ENCODE peak calls at places on chromosomes 1 and 21, in eight cellular contexts. O is neural crest cell, C is glutamatergic neuron, I is adrenal gland, Z is body of pancreas, U is progenitor cell of endocrine pancreas, J is AG09309, V is A673. L is an unnamed sample.

GRCh38 chr1:18581420-18581880 is 49.2 kb upstream of the PAX7 start:
- DNase-seq in O (peak), C (peak), I (peak), Z (peak), U (peak), J (no peak), V (peak), L (peak)

GRCh38 chr21:42649122-42650032 is 4.0 kb upstream of the PDE9A start:
- DNase-seq in O (no peak), C (peak), I (no peak), Z (no peak), U (no peak), J (no peak), V (no peak), L (peak)

GRCh38 chr1:60541831-60542532 is 468.4 kb upstream of the C1orf87 start:
- DNase-seq in O (no peak), C (no peak), I (no peak), Z (no peak), U (no peak), J (no peak), V (peak), L (no peak)

GRCh38 chr1:76142771-76143540 is 68.4 kb downstream of the ST6GALNAC3 start:
- DNase-seq in O (no peak), C (no peak), I (peak), Z (no peak), U (no peak), J (no peak), V (no peak), L (no peak)

GRCh38 chr1:224497714-224498573 is 63.3 kb upstream of the WDR26 start:
- DNase-seq in O (no peak), C (peak), I (peak), Z (peak), U (no peak), J (no peak), V (peak), L (no peak)

GRCh38 chr1:68331117-68331865 is 99.0 kb upstream of the WLS start:
- DNase-seq in O (no peak), C (no peak), I (no peak), Z (no peak), U (no peak), J (peak), V (peak), L (no peak)

GRCh38 chr1:17669866-17670451 is 85.2 kb upstream of the ACTL8 start:
- DNase-seq in O (no peak), C (no peak), I (no peak), Z (no peak), U (no peak), J (no peak), V (no peak), L (peak)

GRCh38 chr1:17874231-17874630 is 119.1 kb downstream of the ACTL8 start:
- DNase-seq in O (no peak), C (no peak), I (no peak), Z (no peak), U (no peak), J (peak), V (no peak), L (no peak)

GRCh38 chr21:38219049-38219628 is 37.7 kb upstream of the KCNJ15 start:
- DNase-seq in O (peak), C (peak), I (peak), Z (peak), U (peak), J (peak), V (peak), L (no peak)

DNA sequence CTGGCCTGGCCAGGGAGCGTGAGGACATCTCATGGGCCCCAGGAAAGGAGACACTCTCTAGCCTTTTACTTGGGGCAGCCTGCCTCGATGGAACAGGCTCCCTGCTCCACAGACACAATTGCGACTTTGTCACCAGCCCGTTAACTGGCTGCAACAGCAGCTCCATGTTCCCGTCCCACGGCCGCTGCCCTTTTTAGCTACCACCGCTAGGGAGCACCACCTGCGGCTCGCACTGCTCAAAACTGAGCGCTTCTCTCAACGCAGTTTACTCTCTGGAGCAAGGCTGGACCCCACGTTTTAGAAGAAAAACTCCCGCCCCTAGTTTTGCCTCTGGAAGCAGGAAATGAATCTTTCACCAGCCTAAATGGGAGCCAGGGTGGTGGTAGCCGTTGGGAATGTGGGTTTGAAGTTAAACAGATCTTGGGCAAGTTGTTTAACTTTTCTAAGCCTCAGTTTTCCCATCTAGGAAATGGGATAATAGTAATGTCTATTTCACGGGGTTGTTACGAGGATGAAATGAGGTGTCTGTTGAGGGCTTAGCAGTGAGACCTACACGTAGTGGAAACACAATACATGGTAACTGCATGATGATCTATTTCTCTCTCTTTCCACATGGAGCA is 3.5 kb upstream of the LRRC38 start:
- DNase-seq in O (peak), C (peak), I (no peak), Z (peak), U (no peak), J (no peak), V (peak), L (no peak)
- TF ChIP-seq CTCF in O (peak), C (peak), I (no peak), Z (no peak), U (peak), J (no peak), V (peak), L (peak)

GRCh38 chr1:37085393-37085792 is 51.1 kb upstream of the GRIK3 start:
- DNase-seq in O (no peak), C (no peak), I (no peak), Z (no peak), U (no peak), J (no peak), V (no peak), L (no peak)
- TF ChIP-seq CTCF in O (no peak), C (peak), I (no peak), Z (no peak), U (peak), J (no peak), V (peak), L (no peak)

GRCh38 chr1:203888807-203889251 is 27.4 kb downstream of the SNRPE start:
- DNase-seq in O (no peak), C (no peak), I (no peak), Z (no peak), U (no peak), J (peak), V (peak), L (no peak)

DNA sequence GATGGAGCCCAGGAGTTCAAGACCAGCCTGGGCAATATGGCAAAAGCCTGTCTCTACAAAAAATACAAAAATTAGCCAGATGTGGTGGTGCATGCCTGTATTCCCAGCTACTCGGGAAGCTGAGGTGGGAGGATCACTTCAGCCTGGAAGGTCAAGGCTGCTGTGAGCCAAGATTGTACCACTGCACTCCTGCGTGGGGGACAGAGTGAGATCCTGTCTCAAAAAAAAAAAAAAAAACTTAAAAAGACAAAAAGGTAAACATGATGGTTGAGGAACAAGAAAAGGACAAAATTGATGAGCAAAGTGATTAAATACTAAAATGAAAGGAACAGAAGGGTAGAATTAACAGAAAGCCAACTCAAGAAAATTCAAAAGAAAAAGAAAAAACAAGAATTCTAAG is 30.6 kb downstream of the SNRPE start:
- DNase-seq in O (no peak), C (no peak), I (no peak), Z (no peak), U (no peak), J (no peak), V (no peak), L (no peak)
- TF ChIP-seq CTCF in O (no peak), C (no peak), I (no peak), Z (no peak), U (no peak), J (no peak), V (no peak), L (no peak)

DNA sequence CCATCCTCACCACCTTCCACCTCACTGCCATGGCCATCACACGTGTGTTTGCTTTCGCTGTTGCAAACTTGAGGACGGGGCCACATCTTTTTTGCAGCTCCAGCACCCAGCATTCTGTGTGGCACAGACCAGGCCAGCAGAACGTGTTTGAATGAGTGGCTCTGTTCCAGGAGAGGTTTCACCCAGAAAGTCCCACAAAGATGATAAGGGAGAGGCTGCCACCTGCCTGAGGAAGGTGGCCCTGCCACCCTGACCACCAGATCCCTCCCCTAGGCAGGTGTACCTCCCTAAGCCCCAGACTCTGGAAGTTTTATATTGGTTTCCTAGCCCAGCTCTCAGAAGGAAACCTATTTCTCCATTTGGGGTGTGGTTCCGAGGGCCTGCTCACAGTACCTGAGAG is 252.1 kb downstream of the KAZN start:
- DNase-seq in O (no peak), C (no peak), I (no peak), Z (peak), U (no peak), J (no peak), V (no peak), L (no peak)
- TF ChIP-seq CTCF in O (no peak), C (no peak), I (peak), Z (peak), U (peak), J (no peak), V (peak), L (no peak)